ENCODE peak calls at places on chromosomes 4 and X, in four cellular contexts. One of them, this sample, is unnamed.

GRCh38 chr4:3226467-3226866 is 22.5 kb upstream of the MSANTD1 start:
- DNase-seq in spleen: no peak
- DNase-seq in endodermal cell: no peak
- DNase-seq in GM23338: no peak
- DNase-seq in this sample: no peak

GRCh38 chrX:148500428-148501120 is at the start of gene AFF2:
- DNase-seq in spleen: peak
- DNase-seq in endodermal cell: peak
- DNase-seq in GM23338: peak
- DNase-seq in this sample: peak

GRCh38 chr4:157172011-157172410 is 48.5 kb upstream of the GRIA2 start:
- DNase-seq in spleen: no peak
- DNase-seq in endodermal cell: no peak
- DNase-seq in GM23338: no peak
- DNase-seq in this sample: peak

GRCh38 chr4:140004580-140005314 is 149.2 kb downstream of the MAML3 start:
- DNase-seq in spleen: no peak
- DNase-seq in endodermal cell: peak
- DNase-seq in GM23338: peak
- DNase-seq in this sample: peak

GRCh38 chr4:17142232-17142711 is 243.8 kb upstream of the LDB2 start:
- DNase-seq in spleen: no peak
- DNase-seq in endodermal cell: no peak
- DNase-seq in GM23338: no peak
- DNase-seq in this sample: peak

GRCh38 chr4:54840430-54840829 is 182.7 kb downstream of the KIT start:
- DNase-seq in spleen: no peak
- DNase-seq in endodermal cell: no peak
- DNase-seq in GM23338: no peak
- DNase-seq in this sample: no peak

GRCh38 chrX:134631404-134632346 is 26.6 kb downstream of the PLAC1 start:
- DNase-seq in spleen: no peak
- DNase-seq in endodermal cell: no peak
- DNase-seq in GM23338: no peak
- DNase-seq in this sample: peak

GRCh38 chrX:11143931-11144678 is 33.0 kb downstream of the HCCS start:
- DNase-seq in spleen: peak
- DNase-seq in endodermal cell: peak
- DNase-seq in GM23338: peak
- DNase-seq in this sample: peak

GRCh38 chrX:20547649-20548051 is 280.9 kb upstream of the RPS6KA3 start:
- DNase-seq in spleen: no peak
- DNase-seq in endodermal cell: no peak
- DNase-seq in GM23338: no peak
- DNase-seq in this sample: peak

GRCh38 chrX:65871671-65872311 is 168.1 kb downstream of the VSIG4 start:
- DNase-seq in spleen: no peak
- DNase-seq in endodermal cell: peak
- DNase-seq in GM23338: peak
- DNase-seq in this sample: no peak

GRCh38 chr4:185774815-185775684 is 36.9 kb downstream of the SORBS2 start:
- DNase-seq in spleen: no peak
- DNase-seq in endodermal cell: no peak
- DNase-seq in GM23338: peak
- DNase-seq in this sample: peak

GRCh38 chr4:6658635-6659075 is 18.2 kb downstream of the MRFAP1 start:
- DNase-seq in spleen: peak
- DNase-seq in endodermal cell: peak
- DNase-seq in GM23338: peak
- DNase-seq in this sample: no peak

GRCh38 chr4:20028694-20029093 is 223.0 kb upstream of the SLIT2 start:
- DNase-seq in spleen: no peak
- DNase-seq in endodermal cell: no peak
- DNase-seq in GM23338: no peak
- DNase-seq in this sample: peak

GRCh38 chr4:98794565-98795205 is 134.2 kb downstream of the EIF4E start:
- DNase-seq in spleen: no peak
- DNase-seq in endodermal cell: peak
- DNase-seq in GM23338: peak
- DNase-seq in this sample: peak

DNA sequence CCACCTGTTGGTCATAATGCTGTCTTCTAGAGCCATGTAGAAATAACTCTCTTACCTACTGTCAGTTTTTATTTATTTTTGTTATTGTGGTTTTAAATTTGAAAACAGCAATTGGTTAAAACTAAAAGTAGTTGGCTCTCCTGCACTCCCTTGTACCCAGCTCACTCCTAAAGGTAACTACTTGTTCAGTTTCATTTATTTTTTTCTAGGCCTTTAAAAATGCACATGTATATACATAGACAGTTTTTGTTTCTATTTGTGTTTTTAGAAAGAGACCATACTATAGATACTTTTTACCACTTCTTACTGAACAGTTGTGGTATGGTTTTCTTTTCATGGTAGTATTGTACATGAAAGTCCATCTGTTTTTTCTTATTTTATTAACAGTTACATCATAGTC is 16.8 kb downstream of the SMAD1 start:
- DNase-seq in spleen: no peak
- DNase-seq in endodermal cell: no peak
- DNase-seq in GM23338: no peak
- DNase-seq in this sample: no peak
- TF ChIP-seq CTCF in spleen: no peak
- TF ChIP-seq CTCF in endodermal cell: no peak
- TF ChIP-seq CTCF in GM23338: no peak
- TF ChIP-seq CTCF in this sample: no peak

GRCh38 chr4:26088433-26088928 is 174.5 kb downstream of the SMIM20 start:
- DNase-seq in spleen: no peak
- DNase-seq in endodermal cell: no peak
- DNase-seq in GM23338: no peak
- DNase-seq in this sample: peak
- H3K4me3 ChIP-seq in spleen: no peak
- H3K4me3 ChIP-seq in endodermal cell: no peak
- H3K4me3 ChIP-seq in GM23338: no peak
- H3K4me3 ChIP-seq in this sample: no peak

GRCh38 chr4:89994176-89994873 is 99.7 kb downstream of the MMRN1 start:
- DNase-seq in spleen: no peak
- DNase-seq in endodermal cell: no peak
- DNase-seq in GM23338: no peak
- DNase-seq in this sample: no peak

GRCh38 chr4:89995006-89995405 is 100.4 kb downstream of the MMRN1 start:
- DNase-seq in spleen: no peak
- DNase-seq in endodermal cell: no peak
- DNase-seq in GM23338: no peak
- DNase-seq in this sample: no peak

GRCh38 chr4:89995824-89996223 is 101.2 kb downstream of the MMRN1 start:
- DNase-seq in spleen: no peak
- DNase-seq in endodermal cell: no peak
- DNase-seq in GM23338: no peak
- DNase-seq in this sample: no peak

GRCh38 chr4:89988268-89988667 is 93.6 kb downstream of the MMRN1 start:
- DNase-seq in spleen: no peak
- DNase-seq in endodermal cell: no peak
- DNase-seq in GM23338: no peak
- DNase-seq in this sample: no peak

GRCh38 chr4:89992744-89993143 is 98.1 kb downstream of the MMRN1 start:
- DNase-seq in spleen: no peak
- DNase-seq in endodermal cell: no peak
- DNase-seq in GM23338: no peak
- DNase-seq in this sample: no peak
- TF ChIP-seq CTCF in spleen: no peak
- TF ChIP-seq CTCF in endodermal cell: no peak
- TF ChIP-seq CTCF in GM23338: no peak
- TF ChIP-seq CTCF in this sample: no peak

GRCh38 chrX:131783555-131784338 is 239.4 kb upstream of the STK26 start:
- DNase-seq in spleen: no peak
- DNase-seq in endodermal cell: no peak
- DNase-seq in GM23338: no peak
- DNase-seq in this sample: peak

GRCh38 chrX:131778269-131779218 is 234.7 kb downstream of the OR13H1 start:
- DNase-seq in spleen: no peak
- DNase-seq in endodermal cell: no peak
- DNase-seq in GM23338: no peak
- DNase-seq in this sample: peak

GRCh38 chrX:131779313-131779712 is 235.4 kb downstream of the OR13H1 start:
- DNase-seq in spleen: no peak
- DNase-seq in endodermal cell: no peak
- DNase-seq in GM23338: no peak
- DNase-seq in this sample: no peak
- H3K4me3 ChIP-seq in spleen: no peak
- H3K4me3 ChIP-seq in endodermal cell: no peak
- H3K4me3 ChIP-seq in GM23338: no peak
- H3K4me3 ChIP-seq in this sample: no peak

GRCh38 chr4:174283507-174284180 is at the start of the genes CEP44 and FBXO8:
- DNase-seq in spleen: peak
- DNase-seq in endodermal cell: peak
- DNase-seq in GM23338: peak
- DNase-seq in this sample: peak
- TF ChIP-seq CTCF in spleen: no peak
- TF ChIP-seq CTCF in endodermal cell: no peak
- TF ChIP-seq CTCF in GM23338: no peak
- TF ChIP-seq CTCF in this sample: no peak

GRCh38 chr4:80255374-80256095 is 10.9 kb upstream of the FGF5 start:
- DNase-seq in spleen: no peak
- DNase-seq in endodermal cell: no peak
- DNase-seq in GM23338: no peak
- DNase-seq in this sample: peak
- H3K4me3 ChIP-seq in spleen: no peak
- H3K4me3 ChIP-seq in endodermal cell: no peak
- H3K4me3 ChIP-seq in GM23338: no peak
- H3K4me3 ChIP-seq in this sample: no peak

GRCh38 chrX:115289465-115289864 is at the start of gene LUZP4:
- DNase-seq in spleen: no peak
- DNase-seq in endodermal cell: no peak
- DNase-seq in GM23338: no peak
- DNase-seq in this sample: no peak

DNA sequence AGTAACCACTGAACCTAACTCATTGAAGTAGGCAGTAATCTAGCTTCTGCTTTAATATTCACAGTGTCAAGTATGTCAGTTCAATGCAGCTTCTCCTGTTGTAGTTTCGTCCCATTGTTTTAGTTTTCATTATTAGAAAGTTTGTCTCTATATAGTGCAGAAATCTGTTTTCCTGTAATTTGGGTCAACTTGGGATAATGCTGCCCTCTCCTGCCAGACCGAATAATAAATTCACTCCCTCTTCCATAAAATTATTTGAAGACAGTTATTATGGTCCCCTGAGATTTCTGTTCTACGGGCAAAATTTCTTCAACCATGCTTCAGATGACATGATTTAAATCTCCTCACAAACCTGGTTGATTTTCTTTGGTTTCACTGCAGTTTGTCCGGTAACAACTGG is 4.6 kb upstream of the LUZP4 start:
- DNase-seq in spleen: no peak
- DNase-seq in endodermal cell: no peak
- DNase-seq in GM23338: no peak
- DNase-seq in this sample: peak
- TF ChIP-seq CTCF in spleen: no peak
- TF ChIP-seq CTCF in endodermal cell: no peak
- TF ChIP-seq CTCF in GM23338: peak
- TF ChIP-seq CTCF in this sample: no peak

This sample was measured in fibroblast of mammary gland.